ENCODE peak calls at places on chromosomes 2 and 18, in ten cellular contexts. W, T, G, Z, C, N, L, P, H and X are unnamed samples.

GRCh38 chr2:217685255-217685605 is 317.6 kb downstream of the TNS1 start:
- DNase-seq in Z (peak; percentile 88), H (no peak), T (peak; percentile 56), N (no peak), C (no peak), W (peak; percentile 79), G (peak; percentile 29), P (peak; percentile 79), L (no peak), X (no peak)

GRCh38 chr18:10213526-10213925 is 240.9 kb upstream of the APCDD1 start:
- DNase-seq in L (no peak), N (no peak), Z (peak; percentile 59), W (no peak), T (no peak), H (peak; percentile 66), G (no peak), C (peak; percentile 4), P (no peak), X (no peak)

GRCh38 chr2:238235331-238235732 is 4.5 kb downstream of the HES6 start:
- DNase-seq in Z (peak; percentile 35), L (no peak), G (no peak), P (no peak), T (no peak), W (no peak), C (no peak), N (no peak), H (no peak), X (peak; percentile 77)

GRCh38 chr2:181673178-181673577 is 7.1 kb downstream of the NEUROD1 start:
- DNase-seq in P (no peak), T (no peak), C (no peak), H (no peak), Z (no peak), G (no peak), N (no peak), L (no peak), W (no peak), X (no peak)

GRCh38 chr18:2963048-2963447 is 49.9 kb downstream of the LPIN2 start:
- DNase-seq in W (no peak), H (no peak), T (no peak), L (no peak), G (no peak), P (no peak), C (no peak), N (no peak), Z (no peak), X (no peak)

GRCh38 chr2:216031960-216032689 is 18.8 kb upstream of the MREG start:
- DNase-seq in G (no peak), W (no peak), P (no peak), T (no peak), Z (no peak), H (no peak), C (no peak), L (no peak), N (no peak), X (no peak)

GRCh38 chr2:129861666-129862288 is 117.7 kb upstream of the RAB6C start:
- DNase-seq in N (no peak), L (no peak), P (no peak), G (no peak), W (no peak), T (no peak), Z (no peak), H (no peak), C (no peak), X (no peak)

GRCh38 chr2:18262601-18263000 is 297.9 kb downstream of the RDH14 start:
- DNase-seq in L (no peak), C (no peak), P (no peak), W (no peak), T (no peak), G (no peak), H (no peak), N (no peak), Z (no peak), X (no peak)

GRCh38 chr2:112660138-112660537 is 14.4 kb downstream of the SLC20A1 start:
- DNase-seq in C (no peak), P (no peak), G (no peak), L (no peak), W (no peak), H (no peak), N (no peak), Z (no peak), T (no peak), X (no peak)

GRCh38 chr2:112661656-112662305 is 16.0 kb downstream of the SLC20A1 start:
- DNase-seq in W (peak; percentile 60), G (no peak), L (no peak), P (no peak), Z (no peak), C (no peak), N (no peak), T (no peak), H (no peak), X (no peak)

GRCh38 chr2:112658820-112659667 is 13.3 kb downstream of the SLC20A1 start:
- DNase-seq in L (no peak), Z (no peak), T (no peak), G (no peak), W (no peak), C (no peak), N (no peak), P (no peak), H (no peak), X (no peak)

GRCh38 chr2:112658301-112658700 is 12.6 kb downstream of the SLC20A1 start:
- DNase-seq in T (no peak), H (no peak), N (no peak), G (no peak), W (no peak), P (no peak), L (no peak), Z (no peak), C (no peak), X (no peak)

DNA sequence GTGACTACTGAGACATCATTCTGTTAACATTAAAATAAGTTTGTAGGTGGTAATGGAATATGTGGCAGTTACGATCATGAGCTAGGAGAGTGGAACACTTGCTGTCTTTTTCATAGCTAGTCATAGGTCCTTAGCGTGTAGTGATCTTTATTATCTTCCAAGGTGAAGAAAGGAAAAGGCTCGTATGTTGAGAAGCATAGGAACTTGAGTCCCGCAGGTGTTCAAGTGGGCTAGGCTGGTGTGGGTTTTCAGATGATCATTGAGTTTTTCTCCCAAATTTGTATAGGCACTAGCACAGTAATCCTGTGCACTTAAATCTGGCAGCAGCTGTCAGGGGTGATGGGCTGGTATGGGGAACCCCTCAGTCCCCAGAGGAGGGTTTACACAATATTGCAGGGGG is 10.9 kb downstream of the SLC20A1 start:
- DNase-seq in G (no peak), Z (no peak), N (no peak), C (no peak), T (no peak), P (no peak), W (no peak), L (no peak), H (no peak), X (no peak)
- TF ChIP-seq POLR2AphosphoS5 in G (no peak), Z (no peak), N (peak; percentile 28), C (no peak), T (no peak), P (no peak), W (no peak), L (no peak), H (no peak), X (no peak)

GRCh38 chr18:46073474-46074331 is 1.6 kb upstream of the PSTPIP2 start:
- DNase-seq in C (peak; percentile 75), N (peak; percentile 32), L (peak; percentile 82), T (peak; percentile 35), P (no peak), H (peak; percentile 93), Z (no peak), W (peak; percentile 63), G (peak; percentile 39), X (peak; percentile 50)

GRCh38 chr18:46072959-46073358 is 899 bp upstream of the PSTPIP2 start:
- DNase-seq in P (no peak), N (no peak), T (peak; percentile 24), Z (no peak), L (no peak), H (no peak), G (no peak), C (no peak), W (no peak), X (peak; percentile 56)

GRCh38 chr18:46071615-46071893 is 506 bp downstream of the PSTPIP2 start:
- DNase-seq in Z (no peak), H (no peak), G (no peak), P (no peak), C (no peak), L (no peak), N (no peak), W (no peak), T (no peak), X (no peak)

GRCh38 chr18:46070683-46071614 is 1.1 kb downstream of the PSTPIP2 start:
- DNase-seq in G (no peak), P (no peak), H (no peak), L (no peak), N (no peak), Z (no peak), C (no peak), T (no peak), W (no peak), X (peak; percentile 82)

DNA sequence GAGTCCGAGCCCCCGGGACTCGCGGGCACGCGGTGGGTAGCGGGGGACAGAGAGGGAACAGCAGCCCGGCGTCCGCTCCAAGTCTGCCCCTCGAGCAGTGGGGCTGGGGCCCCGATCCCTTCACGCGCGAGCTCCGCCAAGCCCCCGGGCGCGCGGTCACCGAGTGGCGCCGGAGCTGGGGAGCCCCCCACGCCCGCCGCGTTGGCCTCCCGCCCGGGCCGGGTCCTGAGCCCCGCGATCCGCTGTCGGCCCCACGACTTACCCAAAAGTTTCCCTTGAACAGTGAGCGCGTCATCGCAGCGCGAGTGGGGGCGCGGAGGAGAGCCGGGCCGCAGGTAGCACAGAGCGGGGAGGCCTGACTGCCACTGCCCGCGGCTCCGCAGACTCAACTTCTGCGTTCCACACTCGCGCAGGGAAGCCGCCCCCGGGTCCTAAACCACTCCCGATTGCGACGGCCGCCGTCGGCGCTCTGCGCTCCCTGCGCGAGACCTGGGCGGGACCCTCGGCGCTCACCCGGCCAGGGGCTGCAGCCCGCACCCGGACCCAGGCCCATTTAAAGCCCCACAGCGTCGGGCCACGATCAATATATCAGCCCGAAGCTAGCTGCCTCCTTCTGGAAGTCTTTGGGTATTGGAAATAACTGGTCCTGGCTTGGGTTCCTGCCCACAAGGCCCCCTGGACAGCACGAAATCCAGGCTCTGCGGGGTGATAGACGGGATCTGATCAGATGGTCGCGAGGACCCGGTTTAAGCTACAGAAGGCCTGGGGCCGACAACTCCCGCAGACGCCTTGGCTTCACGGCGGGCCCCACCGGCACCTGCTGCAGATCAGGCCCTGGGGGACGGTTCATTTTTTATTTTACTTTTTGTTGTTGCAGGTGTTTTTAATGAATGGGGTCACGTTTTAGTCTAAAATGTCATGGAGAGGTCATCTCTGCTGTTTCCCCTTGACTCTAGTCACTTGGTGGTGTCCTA is at the start of gene PSTPIP2:
- DNase-seq in N (peak; percentile 58), W (peak; percentile 64), C (peak; percentile 37), G (peak; percentile 71), L (no peak), P (peak; percentile 66), Z (peak; percentile 85), T (peak; percentile 81), H (no peak), X (peak; percentile 96)
- H3K4me3 ChIP-seq in N (peak within 1 kb of the TSS; percentile 71), W (peak within 1 kb of the TSS; percentile 96), C (peak within 1 kb of the TSS; percentile 56), G (peak within 1 kb of the TSS; percentile 63), L (peak within 1 kb of the TSS; percentile 44), P (peak within 1 kb of the TSS; percentile 86), Z (peak within 1 kb of the TSS; percentile 70), T (peak within 1 kb of the TSS; percentile 70), H (peak within 1 kb of the TSS; percentile 91), X (peak within 1 kb of the TSS; percentile 75)

GRCh38 chr2:177256026-177256425 is 8.5 kb downstream of the NFE2L2 start:
- DNase-seq in W (no peak), C (no peak), T (no peak), P (no peak), N (no peak), H (no peak), L (no peak), Z (no peak), G (no peak), X (no peak)
- H3K4me1 ChIP-seq in W (peaks cover 14% of the 10 kb centered on the region), C (peaks cover 59% of the 10 kb centered on the region), T (peaks cover 100% of the 10 kb centered on the region), P (peaks cover 7% of the 10 kb centered on the region), N (peaks cover 72% of the 10 kb centered on the region), H (peaks cover 87% of the 10 kb centered on the region), L (peaks cover 72% of the 10 kb centered on the region), Z (peaks cover 64% of the 10 kb centered on the region), G (peaks cover 98% of the 10 kb centered on the region), X (peaks cover 63% of the 10 kb centered on the region)

GRCh38 chr18:79677221-79677620 is 2.4 kb upstream of the CTDP1 start:
- DNase-seq in P (no peak), Z (no peak), N (no peak), G (no peak), C (no peak), H (no peak), T (no peak), L (no peak), W (no peak), X (no peak)

GRCh38 chr18:79680100-79680879 is 687 bp downstream of the CTDP1 start:
- DNase-seq in N (peak; percentile 51), T (peak; percentile 39), Z (peak; percentile 48), C (peak; percentile 41), W (peak; percentile 43), L (no peak), P (peak; percentile 47), H (no peak), G (peak; percentile 61), X (peak; percentile 93)

GRCh38 chr18:79679552-79680099 is at the start of gene CTDP1:
- DNase-seq in P (peak; percentile 88), Z (peak; percentile 90), G (peak; percentile 91), W (peak; percentile 87), H (peak; percentile 98), N (peak; percentile 74), C (peak; percentile 96), T (peak; percentile 96), L (no peak), X (peak; percentile 97)

GRCh38 chr18:79677840-79678239 is 1.8 kb upstream of the CTDP1 start:
- DNase-seq in Z (no peak), W (no peak), H (no peak), P (no peak), G (no peak), N (no peak), T (no peak), L (no peak), C (no peak), X (peak; percentile 73)

GRCh38 chr18:79678665-79679551 is 695 bp upstream of the CTDP1 start:
- DNase-seq in N (peak; percentile 84), P (peak; percentile 99), L (peak; percentile 98), Z (peak; percentile 100), W (peak; percentile 99), C (peak; percentile 99), H (peak; percentile 99), T (peak; percentile 99), G (peak; percentile 99), X (peak; percentile 100)
- TF ChIP-seq POLR2AphosphoS5 in N (peak; percentile 35), P (peak; percentile 91), L (peak; percentile 63), Z (peak; percentile 80), W (peak; percentile 95), C (no peak), H (peak; percentile 81), T (peak; percentile 94), G (peak; percentile 86), X (peak; percentile 91)